ENCODE peak calls at places on chromosomes 6 and 20, in eight cellular contexts. One of them, this sample, is unnamed.

GRCh38 chr6:82248233-82248735 is 740 bp upstream of the IBTK start:
- DNase-seq in activated T-cell treated with anti-CD3 and anti-CD28 coated beads for 24 hours: no peak
- DNase-seq in activated B cell treated with CpG ODN at 0.5 μM for 24 hours: no peak
- DNase-seq in NAMALWA: no peak
- DNase-seq in GM12865: peak
- DNase-seq in NCI-H1694: no peak
- DNase-seq in fibroblast of villous mesenchyme: peak
- DNase-seq in activated CD4-positive, CD25-positive, alpha-beta regulatory T cell: no peak
- DNase-seq in this sample: no peak

GRCh38 chr6:117521785-117522502 is 39.5 kb downstream of the DCBLD1 start:
- DNase-seq in activated T-cell treated with anti-CD3 and anti-CD28 coated beads for 24 hours: no peak
- DNase-seq in activated B cell treated with CpG ODN at 0.5 μM for 24 hours: no peak
- DNase-seq in NAMALWA: no peak
- DNase-seq in GM12865: no peak
- DNase-seq in NCI-H1694: no peak
- DNase-seq in fibroblast of villous mesenchyme: peak
- DNase-seq in activated CD4-positive, CD25-positive, alpha-beta regulatory T cell: no peak
- DNase-seq in this sample: no peak

GRCh38 chr20:3398681-3399252 is 8.7 kb downstream of the DNAAF9 start:
- DNase-seq in activated T-cell treated with anti-CD3 and anti-CD28 coated beads for 24 hours: no peak
- DNase-seq in activated B cell treated with CpG ODN at 0.5 μM for 24 hours: no peak
- DNase-seq in NAMALWA: no peak
- DNase-seq in GM12865: no peak
- DNase-seq in NCI-H1694: no peak
- DNase-seq in fibroblast of villous mesenchyme: peak
- DNase-seq in activated CD4-positive, CD25-positive, alpha-beta regulatory T cell: no peak
- DNase-seq in this sample: no peak

GRCh38 chr6:154301086-154301625 is 55.4 kb downstream of the IPCEF1 start:
- DNase-seq in activated T-cell treated with anti-CD3 and anti-CD28 coated beads for 24 hours: no peak
- DNase-seq in activated B cell treated with CpG ODN at 0.5 μM for 24 hours: no peak
- DNase-seq in NAMALWA: no peak
- DNase-seq in GM12865: no peak
- DNase-seq in NCI-H1694: no peak
- DNase-seq in fibroblast of villous mesenchyme: peak
- DNase-seq in activated CD4-positive, CD25-positive, alpha-beta regulatory T cell: no peak
- DNase-seq in this sample: no peak

GRCh38 chr6:156562019-156562418 is 215.2 kb upstream of the ARID1B start:
- DNase-seq in activated T-cell treated with anti-CD3 and anti-CD28 coated beads for 24 hours: no peak
- DNase-seq in activated B cell treated with CpG ODN at 0.5 μM for 24 hours: no peak
- DNase-seq in NAMALWA: no peak
- DNase-seq in GM12865: no peak
- DNase-seq in NCI-H1694: no peak
- DNase-seq in fibroblast of villous mesenchyme: no peak
- DNase-seq in activated CD4-positive, CD25-positive, alpha-beta regulatory T cell: no peak
- DNase-seq in this sample: no peak

GRCh38 chr20:46893877-46894578 is 615 bp upstream of the EYA2 start:
- DNase-seq in activated T-cell treated with anti-CD3 and anti-CD28 coated beads for 24 hours: no peak
- DNase-seq in activated B cell treated with CpG ODN at 0.5 μM for 24 hours: no peak
- DNase-seq in NAMALWA: no peak
- DNase-seq in GM12865: no peak
- DNase-seq in NCI-H1694: no peak
- DNase-seq in fibroblast of villous mesenchyme: no peak
- DNase-seq in activated CD4-positive, CD25-positive, alpha-beta regulatory T cell: no peak
- DNase-seq in this sample: no peak

GRCh38 chr20:45545754-45546453 is 1.3 kb downstream of the EPPIN start:
- DNase-seq in activated T-cell treated with anti-CD3 and anti-CD28 coated beads for 24 hours: no peak
- DNase-seq in activated B cell treated with CpG ODN at 0.5 μM for 24 hours: no peak
- DNase-seq in NAMALWA: peak
- DNase-seq in GM12865: peak
- DNase-seq in NCI-H1694: peak
- DNase-seq in fibroblast of villous mesenchyme: peak
- DNase-seq in activated CD4-positive, CD25-positive, alpha-beta regulatory T cell: no peak
- DNase-seq in this sample: no peak

GRCh38 chr6:67252663-67253062 is 1382.4 kb upstream of the ADGRB3 start:
- DNase-seq in activated T-cell treated with anti-CD3 and anti-CD28 coated beads for 24 hours: no peak
- DNase-seq in activated B cell treated with CpG ODN at 0.5 μM for 24 hours: no peak
- DNase-seq in NAMALWA: no peak
- DNase-seq in GM12865: no peak
- DNase-seq in NCI-H1694: no peak
- DNase-seq in fibroblast of villous mesenchyme: peak
- DNase-seq in activated CD4-positive, CD25-positive, alpha-beta regulatory T cell: no peak
- DNase-seq in this sample: no peak

GRCh38 chr20:4850960-4851359 is 129.3 kb downstream of the PRND start:
- DNase-seq in activated T-cell treated with anti-CD3 and anti-CD28 coated beads for 24 hours: no peak
- DNase-seq in activated B cell treated with CpG ODN at 0.5 μM for 24 hours: no peak
- DNase-seq in NAMALWA: no peak
- DNase-seq in GM12865: no peak
- DNase-seq in NCI-H1694: no peak
- DNase-seq in fibroblast of villous mesenchyme: no peak
- DNase-seq in activated CD4-positive, CD25-positive, alpha-beta regulatory T cell: no peak
- DNase-seq in this sample: no peak

This sample was measured in left cardiac atrium.